ENCODE peak calls at places on chromosome 6, in six cellular contexts. One of them, this sample, is unnamed.

GRCh38 chr6:142551145-142551811 is 249.5 kb downstream of the ADGRG6 start:
- DNase-seq in neuronal stem cell: no peak
- DNase-seq in substantia nigra: no peak
- DNase-seq in NCI-H69: peak; percentile 51
- DNase-seq in amniotic stem cell: no peak
- DNase-seq in glutamatergic neuron: no peak
- DNase-seq in this sample: no peak

GRCh38 chr6:137025786-137026730 is 18.7 kb downstream of the IL20RA start:
- DNase-seq in substantia nigra: no peak
- DNase-seq in NCI-H69: peak; percentile 31
- DNase-seq in glutamatergic neuron: no peak
- DNase-seq in amniotic stem cell: no peak
- DNase-seq in neuronal stem cell: no peak
- DNase-seq in this sample: no peak

GRCh38 chr6:158645064-158646022 is 800 bp upstream of the DYNLT1 start:
- DNase-seq in glutamatergic neuron: no peak
- DNase-seq in NCI-H69: peak; percentile 60
- DNase-seq in substantia nigra: no peak
- DNase-seq in neuronal stem cell: no peak
- DNase-seq in amniotic stem cell: no peak
- DNase-seq in this sample: no peak

GRCh38 chr6:100775667-100776066 is 105.5 kb downstream of the ASCC3 start:
- DNase-seq in neuronal stem cell: no peak
- DNase-seq in substantia nigra: no peak
- DNase-seq in NCI-H69: peak; percentile 19
- DNase-seq in amniotic stem cell: no peak
- DNase-seq in glutamatergic neuron: no peak
- DNase-seq in this sample: no peak

GRCh38 chr6:169035381-169036280 is 218.0 kb downstream of the THBS2 start:
- DNase-seq in glutamatergic neuron: no peak
- DNase-seq in substantia nigra: no peak
- DNase-seq in neuronal stem cell: no peak
- DNase-seq in amniotic stem cell: peak; percentile 37
- DNase-seq in NCI-H69: no peak
- DNase-seq in this sample: no peak

GRCh38 chr6:30836431-30836866 is 47.9 kb upstream of the DDR1 start:
- DNase-seq in glutamatergic neuron: no peak
- DNase-seq in neuronal stem cell: no peak
- DNase-seq in substantia nigra: no peak
- DNase-seq in NCI-H69: no peak
- DNase-seq in amniotic stem cell: no peak
- DNase-seq in this sample: no peak

GRCh38 chr6:31870385-31870921 is 7.8 kb upstream of the NEU1 start:
- DNase-seq in glutamatergic neuron: no peak
- DNase-seq in amniotic stem cell: no peak
- DNase-seq in substantia nigra: no peak
- DNase-seq in neuronal stem cell: no peak
- DNase-seq in NCI-H69: no peak
- DNase-seq in this sample: no peak

GRCh38 chr6:20674664-20675063 is 140.4 kb downstream of the CDKAL1 start:
- DNase-seq in NCI-H69: peak; percentile 61
- DNase-seq in glutamatergic neuron: no peak
- DNase-seq in amniotic stem cell: no peak
- DNase-seq in neuronal stem cell: no peak
- DNase-seq in substantia nigra: no peak
- DNase-seq in this sample: no peak

GRCh38 chr6:25173232-25173631 is 105.9 kb upstream of the CARMIL1 start:
- DNase-seq in neuronal stem cell: no peak
- DNase-seq in NCI-H69: peak; percentile 52
- DNase-seq in substantia nigra: no peak
- DNase-seq in amniotic stem cell: no peak
- DNase-seq in glutamatergic neuron: no peak
- DNase-seq in this sample: no peak

GRCh38 chr6:26561533-26562466 is 23.6 kb downstream of the HMGN4 start:
- DNase-seq in neuronal stem cell: no peak
- DNase-seq in glutamatergic neuron: no peak
- DNase-seq in amniotic stem cell: no peak
- DNase-seq in substantia nigra: no peak
- DNase-seq in NCI-H69: peak; percentile 12
- DNase-seq in this sample: no peak

GRCh38 chr6:157455731-157456523 is 74.9 kb downstream of the ZDHHC14 start:
- DNase-seq in NCI-H69: no peak
- DNase-seq in amniotic stem cell: no peak
- DNase-seq in substantia nigra: no peak
- DNase-seq in glutamatergic neuron: no peak
- DNase-seq in neuronal stem cell: no peak
- DNase-seq in this sample: no peak

GRCh38 chr6:31493875-31494694 is 3.9 kb upstream of the MICB start:
- DNase-seq in neuronal stem cell: peak; percentile 70
- DNase-seq in amniotic stem cell: peak; percentile 42
- DNase-seq in NCI-H69: peak; percentile 89
- DNase-seq in glutamatergic neuron: peak; percentile 92
- DNase-seq in substantia nigra: peak; percentile 35
- DNase-seq in this sample: peak; percentile 82

GRCh38 chr6:127824061-127824460 is 76.8 kb downstream of the THEMIS start:
- DNase-seq in NCI-H69: no peak
- DNase-seq in substantia nigra: no peak
- DNase-seq in amniotic stem cell: no peak
- DNase-seq in neuronal stem cell: no peak
- DNase-seq in glutamatergic neuron: no peak
- DNase-seq in this sample: no peak

GRCh38 chr6:166422201-166422940 is 39.6 kb upstream of the MPC1 start:
- DNase-seq in substantia nigra: no peak
- DNase-seq in glutamatergic neuron: no peak
- DNase-seq in amniotic stem cell: no peak
- DNase-seq in NCI-H69: no peak
- DNase-seq in neuronal stem cell: no peak
- DNase-seq in this sample: no peak

GRCh38 chr6:135759831-135760230 is 91.7 kb upstream of the PDE7B start:
- DNase-seq in glutamatergic neuron: no peak
- DNase-seq in neuronal stem cell: no peak
- DNase-seq in substantia nigra: no peak
- DNase-seq in NCI-H69: peak; percentile 37
- DNase-seq in amniotic stem cell: no peak
- DNase-seq in this sample: peak; percentile 21

GRCh38 chr6:63347599-63347998 is 27.8 kb upstream of the LGSN start:
- DNase-seq in substantia nigra: no peak
- DNase-seq in glutamatergic neuron: no peak
- DNase-seq in neuronal stem cell: no peak
- DNase-seq in NCI-H69: no peak
- DNase-seq in amniotic stem cell: peak; percentile 38
- DNase-seq in this sample: no peak

GRCh38 chr6:19866199-19866872 is 29.2 kb downstream of the ID4 start:
- DNase-seq in substantia nigra: no peak
- DNase-seq in NCI-H69: peak; percentile 93
- DNase-seq in glutamatergic neuron: peak; percentile 31
- DNase-seq in amniotic stem cell: no peak
- DNase-seq in neuronal stem cell: no peak
- DNase-seq in this sample: no peak

GRCh38 chr6:119129968-119130484 is 51.6 kb upstream of the FAM184A start:
- DNase-seq in neuronal stem cell: no peak
- DNase-seq in glutamatergic neuron: no peak
- DNase-seq in NCI-H69: peak; percentile 74
- DNase-seq in amniotic stem cell: no peak
- DNase-seq in substantia nigra: no peak
- DNase-seq in this sample: no peak

GRCh38 chr6:31948753-31949413 is 3.0 kb downstream of the CFB start:
- DNase-seq in substantia nigra: no peak
- DNase-seq in NCI-H69: peak; percentile 12
- DNase-seq in glutamatergic neuron: no peak
- DNase-seq in amniotic stem cell: no peak
- DNase-seq in neuronal stem cell: no peak
- DNase-seq in this sample: no peak

GRCh38 chr6:21749754-21750153 is 156.2 kb downstream of the SOX4 start:
- DNase-seq in glutamatergic neuron: no peak
- DNase-seq in substantia nigra: no peak
- DNase-seq in amniotic stem cell: no peak
- DNase-seq in neuronal stem cell: no peak
- DNase-seq in NCI-H69: peak; percentile 97
- DNase-seq in this sample: no peak

This sample was measured in Caco-2.